ENCODE peak calls at places on chromosomes 6 and 20, in four cellular contexts. C, O, F and I are unnamed samples.
A peak's percentile ranks its signal among the peaks of the same experiment; 100 is the strongest.

GRCh38 chr20:48538058-48538825 is 289.6 kb downstream of the PREX1 start:
- DNase-seq in C (peak; percentile 91), F (peak; percentile 100), O (peak; percentile 96), I (peak; percentile 83)

GRCh38 chr6:134517145-134517658 is 199.3 kb upstream of the SGK1 start:
- DNase-seq in F (no peak), O (peak; percentile 99), C (peak; percentile 91), I (peak; percentile 84)

GRCh38 chr6:144266091-144266649 is 19.0 kb upstream of the UTRN start:
- DNase-seq in O (peak; percentile 84), F (peak; percentile 94), C (peak; percentile 92), I (peak; percentile 69)

GRCh38 chr6:33837971-33838665 is 34.3 kb upstream of the MLN start:
- DNase-seq in O (no peak), F (peak; percentile 86), C (peak; percentile 44), I (no peak)

GRCh38 chr6:105759946-105760345 is 326.2 kb upstream of the PRDM1 start:
- DNase-seq in C (peak; percentile 74), F (no peak), O (no peak), I (peak; percentile 76)

GRCh38 chr6:134868812-134869211 is 81.1 kb downstream of the ALDH8A1 start:
- DNase-seq in F (no peak), C (no peak), O (no peak), I (no peak)

GRCh38 chr6:47484616-47485015 is 7.0 kb downstream of the CD2AP start:
- DNase-seq in O (no peak), F (no peak), C (peak; percentile 63), I (peak; percentile 60)

GRCh38 chr6:53634184-53634631 is 31.3 kb downstream of the KLHL31 start:
- DNase-seq in O (no peak), C (no peak), F (no peak), I (no peak)

GRCh38 chr6:50093116-50093937 is 43.6 kb upstream of the DEFB112 start:
- DNase-seq in F (no peak), C (no peak), O (no peak), I (no peak)

GRCh38 chr6:136893187-136893586 is 28.9 kb upstream of the SLC35D3 start:
- DNase-seq in O (no peak), F (no peak), C (no peak), I (no peak)

GRCh38 chr20:15068486-15068885 is 731.1 kb upstream of the FLRT3 start:
- DNase-seq in F (no peak), O (no peak), C (no peak), I (no peak)

GRCh38 chr6:89618026-89618425 is 20.5 kb downstream of the LYRM2 start:
- DNase-seq in F (no peak), O (no peak), C (no peak), I (no peak)

GRCh38 chr6:43856005-43856765 is 86.2 kb downstream of the VEGFA start:
- DNase-seq in O (peak; percentile 75), C (no peak), F (no peak), I (peak; percentile 26)

DNA sequence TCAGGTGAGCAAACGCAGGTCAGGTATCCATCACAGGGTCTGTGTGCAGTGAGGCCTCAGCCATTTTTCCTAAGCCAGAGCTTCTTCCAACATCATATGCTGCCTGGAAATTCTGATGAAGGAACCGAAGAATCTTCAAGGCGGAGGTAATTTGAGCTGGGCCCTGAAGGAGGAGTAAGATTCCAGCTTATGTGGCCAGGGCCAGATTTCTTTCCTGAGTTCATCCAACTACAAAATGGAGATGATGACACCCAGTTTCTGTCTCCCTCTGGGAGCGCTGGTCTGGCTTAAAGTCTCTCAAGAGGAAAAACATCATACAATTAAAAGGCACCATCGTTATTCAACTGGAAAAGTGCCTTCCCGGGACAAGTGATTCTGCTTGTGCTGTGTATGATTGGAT is 6.9 kb upstream of the MANBAL start:
- DNase-seq in F (no peak), C (peak; percentile 88), O (no peak), I (peak; percentile 61)
- TF ChIP-seq CTCF in F (peak; percentile 99), C (peak; percentile 77), O (peak; percentile 20), I (peak; percentile 70)

GRCh38 chr6:166508726-166509125 is 77.8 kb downstream of the RAMACL start:
- DNase-seq in C (no peak), O (no peak), F (no peak), I (no peak)
- TF ChIP-seq CTCF in C (no peak), O (no peak), F (no peak), I (no peak)

GRCh38 chr20:33765592-33765991 is 33.8 kb downstream of the ZNF341 start:
- DNase-seq in F (no peak), C (no peak), O (no peak), I (no peak)
- TF ChIP-seq CTCF in F (no peak), C (no peak), O (no peak), I (no peak)

GRCh38 chr20:62623488-62624324 is 18.6 kb upstream of the SLCO4A1 start:
- DNase-seq in O (peak; percentile 99), C (peak; percentile 87), F (peak; percentile 100), I (peak; percentile 68)
- TF ChIP-seq CTCF in O (peak; percentile 22), C (peak; percentile 38), F (no peak), I (no peak)

GRCh38 chr6:118283759-118284158 is 264.3 kb upstream of the PLN start:
- DNase-seq in C (peak; percentile 79), O (peak; percentile 23), F (no peak), I (peak; percentile 51)

GRCh38 chr6:118285791-118286190 is 262.3 kb upstream of the PLN start:
- DNase-seq in O (no peak), C (no peak), F (no peak), I (no peak)

GRCh38 chr6:118288355-118289124 is 259.6 kb upstream of the PLN start:
- DNase-seq in C (peak; percentile 15), O (no peak), F (no peak), I (no peak)

GRCh38 chr6:118281291-118281690 is 266.8 kb upstream of the PLN start:
- DNase-seq in F (no peak), C (no peak), O (no peak), I (no peak)

GRCh38 chr6:118284736-118285360 is 263.2 kb upstream of the PLN start:
- DNase-seq in C (peak; percentile 47), F (no peak), O (no peak), I (no peak)
- TF ChIP-seq CTCF in C (peak; percentile 59), F (peak; percentile 10), O (peak; percentile 18), I (peak; percentile 63)